ENCODE peak calls at places on chromosomes 12 and 14, in eight cellular contexts. One of them, this sample, is unnamed.

GRCh38 chr12:18552829-18553228 is 185.0 kb downstream of the PLCZ1 start:
- DNase-seq in heart left ventricle: no peak
- DNase-seq in H1: no peak
- DNase-seq in IMR-90: no peak
- DNase-seq in A549: no peak
- DNase-seq in breast epithelium: no peak
- DNase-seq in GM12892: no peak
- DNase-seq in GM12891: no peak
- DNase-seq in this sample: no peak

GRCh38 chr12:29796823-29797263 is 13.1 kb upstream of the TMTC1 start:
- DNase-seq in A549: no peak
- DNase-seq in GM12892: no peak
- DNase-seq in IMR-90: peak; percentile 97
- DNase-seq in H1: no peak
- DNase-seq in breast epithelium: peak; percentile 47
- DNase-seq in GM12891: no peak
- DNase-seq in heart left ventricle: peak; percentile 23
- DNase-seq in this sample: peak; percentile 61

GRCh38 chr12:115078988-115079387 is 395.0 kb upstream of the TBX3 start:
- DNase-seq in breast epithelium: no peak
- DNase-seq in H1: no peak
- DNase-seq in heart left ventricle: no peak
- DNase-seq in IMR-90: no peak
- DNase-seq in A549: no peak
- DNase-seq in GM12891: no peak
- DNase-seq in GM12892: no peak
- DNase-seq in this sample: no peak

GRCh38 chr12:121196902-121197301 is 13.0 kb upstream of the P2RX4 start:
- DNase-seq in H1: no peak
- DNase-seq in GM12892: no peak
- DNase-seq in heart left ventricle: no peak
- DNase-seq in IMR-90: no peak
- DNase-seq in A549: no peak
- DNase-seq in GM12891: no peak
- DNase-seq in breast epithelium: no peak
- DNase-seq in this sample: no peak

GRCh38 chr12:51527872-51528271 is 63.2 kb upstream of the SCN8A start:
- DNase-seq in heart left ventricle: no peak
- DNase-seq in A549: no peak
- DNase-seq in IMR-90: no peak
- DNase-seq in GM12891: no peak
- DNase-seq in H1: no peak
- DNase-seq in GM12892: no peak
- DNase-seq in breast epithelium: no peak
- DNase-seq in this sample: no peak

GRCh38 chr12:65199604-65200003 is 30.2 kb downstream of the LEMD3 start:
- DNase-seq in IMR-90: no peak
- DNase-seq in breast epithelium: no peak
- DNase-seq in GM12891: no peak
- DNase-seq in A549: no peak
- DNase-seq in heart left ventricle: no peak
- DNase-seq in GM12892: no peak
- DNase-seq in H1: no peak
- DNase-seq in this sample: no peak

GRCh38 chr14:101776315-101776714 is 14.8 kb downstream of the PPP2R5C start:
- DNase-seq in IMR-90: no peak
- DNase-seq in heart left ventricle: no peak
- DNase-seq in GM12891: no peak
- DNase-seq in breast epithelium: no peak
- DNase-seq in GM12892: no peak
- DNase-seq in A549: no peak
- DNase-seq in H1: no peak
- DNase-seq in this sample: no peak

GRCh38 chr12:107415066-107415465 is 270.5 kb upstream of the PWP1 start:
- DNase-seq in IMR-90: peak; percentile 77
- DNase-seq in A549: peak; percentile 67
- DNase-seq in GM12892: no peak
- DNase-seq in heart left ventricle: no peak
- DNase-seq in GM12891: no peak
- DNase-seq in breast epithelium: no peak
- DNase-seq in H1: no peak
- DNase-seq in this sample: peak; percentile 45

GRCh38 chr12:124609041-124609984 is 41.9 kb upstream of the NCOR2 start:
- DNase-seq in A549: peak; percentile 71
- DNase-seq in breast epithelium: peak; percentile 91
- DNase-seq in H1: no peak
- DNase-seq in GM12891: peak; percentile 75
- DNase-seq in GM12892: peak; percentile 73
- DNase-seq in IMR-90: peak; percentile 34
- DNase-seq in heart left ventricle: peak; percentile 80
- DNase-seq in this sample: peak; percentile 45

GRCh38 chr14:61154606-61155005 is 126.5 kb downstream of the TMEM30B start:
- DNase-seq in heart left ventricle: no peak
- DNase-seq in IMR-90: peak; percentile 56
- DNase-seq in GM12891: no peak
- DNase-seq in A549: no peak
- DNase-seq in breast epithelium: no peak
- DNase-seq in H1: no peak
- DNase-seq in GM12892: no peak
- DNase-seq in this sample: no peak

GRCh38 chr12:3777206-3777809 is 24.4 kb upstream of the CRACR2A start:
- DNase-seq in breast epithelium: no peak
- DNase-seq in IMR-90: peak; percentile 43
- DNase-seq in GM12891: no peak
- DNase-seq in GM12892: no peak
- DNase-seq in H1: no peak
- DNase-seq in heart left ventricle: no peak
- DNase-seq in A549: peak; percentile 46
- DNase-seq in this sample: no peak

GRCh38 chr14:61520546-61520945 is 174.8 kb upstream of the HIF1A start:
- DNase-seq in H1: no peak
- DNase-seq in breast epithelium: no peak
- DNase-seq in GM12892: no peak
- DNase-seq in heart left ventricle: no peak
- DNase-seq in A549: no peak
- DNase-seq in GM12891: no peak
- DNase-seq in IMR-90: no peak
- DNase-seq in this sample: no peak

GRCh38 chr12:81084848-81085350 is 7.0 kb downstream of the ACSS3 start:
- DNase-seq in breast epithelium: no peak
- DNase-seq in GM12891: no peak
- DNase-seq in H1: no peak
- DNase-seq in A549: no peak
- DNase-seq in heart left ventricle: no peak
- DNase-seq in IMR-90: no peak
- DNase-seq in GM12892: no peak
- DNase-seq in this sample: no peak

GRCh38 chr12:81083018-81083417 is 5.1 kb downstream of the ACSS3 start:
- DNase-seq in H1: no peak
- DNase-seq in heart left ventricle: no peak
- DNase-seq in A549: no peak
- DNase-seq in GM12892: no peak
- DNase-seq in GM12891: no peak
- DNase-seq in breast epithelium: no peak
- DNase-seq in IMR-90: no peak
- DNase-seq in this sample: no peak

GRCh38 chr12:81081726-81082125 is 3.8 kb downstream of the ACSS3 start:
- DNase-seq in heart left ventricle: no peak
- DNase-seq in IMR-90: no peak
- DNase-seq in GM12892: no peak
- DNase-seq in H1: no peak
- DNase-seq in A549: no peak
- DNase-seq in GM12891: no peak
- DNase-seq in breast epithelium: no peak
- DNase-seq in this sample: no peak

GRCh38 chr12:81085832-81086231 is 8.0 kb downstream of the ACSS3 start:
- DNase-seq in IMR-90: no peak
- DNase-seq in heart left ventricle: no peak
- DNase-seq in GM12891: no peak
- DNase-seq in GM12892: no peak
- DNase-seq in A549: no peak
- DNase-seq in H1: no peak
- DNase-seq in breast epithelium: no peak
- DNase-seq in this sample: no peak

DNA sequence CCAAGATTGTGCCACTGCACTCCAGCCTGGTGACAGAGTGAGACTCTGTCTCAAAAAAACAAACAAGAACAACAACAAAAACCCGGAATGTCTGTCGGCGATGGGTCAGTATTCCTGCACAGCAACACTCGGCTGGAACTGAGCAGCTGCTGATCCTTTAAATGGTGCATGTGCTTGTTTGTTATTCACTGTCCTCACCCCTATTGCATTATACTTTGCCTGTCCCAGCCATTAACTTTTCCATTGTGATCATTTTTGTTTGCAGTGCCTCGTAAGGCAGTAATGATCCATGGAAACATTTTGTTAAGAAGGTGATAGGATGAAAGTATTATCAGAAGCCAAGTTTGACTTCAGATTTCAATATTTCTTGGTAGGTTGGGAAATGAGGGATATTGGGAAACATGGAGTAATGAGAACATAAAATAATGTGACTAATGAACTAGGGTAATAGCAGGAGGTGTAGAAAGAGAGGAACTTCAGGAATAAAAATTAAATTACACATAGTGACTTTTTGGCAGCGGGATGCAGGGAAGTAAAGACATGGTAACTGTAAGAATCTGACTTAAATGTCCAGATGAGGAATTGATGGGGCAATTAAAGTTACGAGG is 6.1 kb downstream of the ACSS3 start:
- DNase-seq in IMR-90: no peak
- DNase-seq in GM12892: no peak
- DNase-seq in A549: no peak
- DNase-seq in heart left ventricle: no peak
- DNase-seq in GM12891: no peak
- DNase-seq in H1: no peak
- DNase-seq in breast epithelium: no peak
- DNase-seq in this sample: no peak
- TF ChIP-seq POLR2A in IMR-90: no peak
- TF ChIP-seq POLR2A in GM12892: no peak
- TF ChIP-seq POLR2A in A549: no peak
- TF ChIP-seq POLR2A in heart left ventricle: no peak
- TF ChIP-seq POLR2A in GM12891: no peak
- TF ChIP-seq POLR2A in H1: no peak
- TF ChIP-seq POLR2A in breast epithelium: no peak
- TF ChIP-seq POLR2A in this sample: no peak

GRCh38 chr14:105053421-105053820 is 11.8 kb downstream of the GPR132 start:
- DNase-seq in GM12891: no peak
- DNase-seq in heart left ventricle: no peak
- DNase-seq in A549: no peak
- DNase-seq in IMR-90: no peak
- DNase-seq in GM12892: no peak
- DNase-seq in H1: no peak
- DNase-seq in breast epithelium: no peak
- DNase-seq in this sample: no peak

GRCh38 chr14:105056303-105056831 is 8.9 kb downstream of the GPR132 start:
- DNase-seq in GM12891: peak; percentile 16
- DNase-seq in heart left ventricle: no peak
- DNase-seq in H1: no peak
- DNase-seq in breast epithelium: no peak
- DNase-seq in A549: no peak
- DNase-seq in IMR-90: no peak
- DNase-seq in GM12892: no peak
- DNase-seq in this sample: no peak

GRCh38 chr14:105053996-105054395 is 11.2 kb downstream of the GPR132 start:
- DNase-seq in IMR-90: no peak
- DNase-seq in breast epithelium: no peak
- DNase-seq in H1: no peak
- DNase-seq in GM12892: no peak
- DNase-seq in heart left ventricle: no peak
- DNase-seq in A549: no peak
- DNase-seq in GM12891: peak; percentile 4
- DNase-seq in this sample: no peak

GRCh38 chr14:105055334-105055733 is 9.9 kb downstream of the GPR132 start:
- DNase-seq in GM12891: peak; percentile 6
- DNase-seq in GM12892: no peak
- DNase-seq in breast epithelium: no peak
- DNase-seq in IMR-90: no peak
- DNase-seq in H1: no peak
- DNase-seq in heart left ventricle: no peak
- DNase-seq in A549: no peak
- DNase-seq in this sample: no peak

GRCh38 chr14:105055736-105056302 is 9.4 kb downstream of the GPR132 start:
- DNase-seq in breast epithelium: no peak
- DNase-seq in IMR-90: no peak
- DNase-seq in heart left ventricle: no peak
- DNase-seq in GM12892: no peak
- DNase-seq in A549: no peak
- DNase-seq in GM12891: peak; percentile 5
- DNase-seq in H1: no peak
- DNase-seq in this sample: no peak
- TF ChIP-seq POLR2A in breast epithelium: no peak
- TF ChIP-seq POLR2A in IMR-90: no peak
- TF ChIP-seq POLR2A in heart left ventricle: no peak
- TF ChIP-seq POLR2A in GM12892: peak; percentile 47
- TF ChIP-seq POLR2A in A549: no peak
- TF ChIP-seq POLR2A in GM12891: no peak
- TF ChIP-seq POLR2A in H1: no peak
- TF ChIP-seq POLR2A in this sample: no peak

DNA sequence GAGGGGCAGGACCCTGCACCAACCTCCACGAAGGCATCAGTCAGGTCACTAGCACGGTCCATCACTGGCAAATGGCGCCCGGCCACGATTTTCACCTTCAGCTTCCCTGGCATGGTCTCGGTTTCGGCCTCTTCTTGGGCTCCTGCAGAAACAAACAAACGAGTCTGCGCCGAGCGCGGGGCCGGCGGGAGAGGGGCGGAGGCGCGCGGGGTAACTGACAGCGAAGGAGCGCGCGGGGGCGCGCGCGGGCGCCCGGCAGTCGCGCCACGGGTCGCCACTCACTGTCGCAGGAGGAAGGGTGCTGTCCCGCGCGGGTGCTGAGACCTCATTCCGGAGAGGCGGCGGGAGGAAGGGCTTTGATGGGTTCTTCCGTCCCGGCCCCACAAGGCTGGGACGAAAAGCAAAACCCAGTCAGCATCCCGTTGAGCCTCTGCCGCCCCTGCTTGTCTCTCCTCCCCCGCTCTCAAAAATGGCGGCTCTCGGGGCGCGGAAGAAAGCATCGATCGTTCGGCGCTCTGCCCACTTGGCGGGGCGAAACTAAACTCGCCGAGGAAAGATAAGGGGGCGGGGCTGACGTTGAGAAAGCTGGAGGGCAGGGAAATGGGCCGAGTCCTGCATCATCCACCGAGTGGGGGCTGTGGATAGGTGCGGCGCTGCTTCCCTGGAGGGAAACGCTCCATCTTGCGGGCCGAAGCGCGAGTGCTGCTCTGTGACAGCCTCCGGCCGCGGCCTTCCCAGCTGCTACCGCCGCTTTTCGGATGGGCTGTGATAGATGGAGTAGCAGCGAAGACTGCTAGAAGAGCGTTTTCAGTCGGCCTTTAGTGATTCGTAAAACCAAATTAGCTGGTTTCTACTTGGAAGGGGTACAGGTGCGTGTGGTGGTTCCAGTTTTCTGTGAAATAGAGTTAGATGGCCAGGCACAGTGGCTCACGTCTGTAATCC is at the start of gene C2CD5:
- DNase-seq in breast epithelium: peak; percentile 92
- DNase-seq in heart left ventricle: peak; percentile 98
- DNase-seq in A549: peak; percentile 99
- DNase-seq in GM12891: peak; percentile 64
- DNase-seq in H1: peak; percentile 87
- DNase-seq in IMR-90: peak; percentile 97
- DNase-seq in GM12892: peak; percentile 72
- DNase-seq in this sample: peak; percentile 76
- TF ChIP-seq POLR2A in breast epithelium: peak; percentile 24
- TF ChIP-seq POLR2A in heart left ventricle: no peak
- TF ChIP-seq POLR2A in A549: peak; percentile 82
- TF ChIP-seq POLR2A in GM12891: peak; percentile 94
- TF ChIP-seq POLR2A in H1: no peak
- TF ChIP-seq POLR2A in IMR-90: peak; percentile 89
- TF ChIP-seq POLR2A in GM12892: peak; percentile 90
- TF ChIP-seq POLR2A in this sample: peak; percentile 86

GRCh38 chr12:70635713-70636112 is 1.5 kb downstream of the PTPRB start:
- DNase-seq in breast epithelium: no peak
- DNase-seq in A549: no peak
- DNase-seq in IMR-90: no peak
- DNase-seq in GM12892: no peak
- DNase-seq in H1: no peak
- DNase-seq in heart left ventricle: no peak
- DNase-seq in GM12891: no peak
- DNase-seq in this sample: no peak
- TF ChIP-seq POLR2A in breast epithelium: no peak
- TF ChIP-seq POLR2A in A549: no peak
- TF ChIP-seq POLR2A in IMR-90: no peak
- TF ChIP-seq POLR2A in GM12892: no peak
- TF ChIP-seq POLR2A in H1: no peak
- TF ChIP-seq POLR2A in heart left ventricle: no peak
- TF ChIP-seq POLR2A in GM12891: no peak
- TF ChIP-seq POLR2A in this sample: no peak

This sample was measured in H54.